ENCODE peak calls at places on chromosomes 6 and 20, in five cellular contexts. Y is PC-3, M is mucosa of descending colon, B is GM12864, F is upper lobe of right lung. N is an unnamed sample.

GRCh38 chr6:99151634-99152344 is 197.7 kb downstream of the FAXC start:
- DNase-seq in B (no peak), F (peak; percentile 67), M (peak; percentile 34), Y (peak; percentile 60), N (no peak)

GRCh38 chr6:39669117-39669690 is 56.0 kb downstream of the KIF6 start:
- DNase-seq in Y (no peak), F (no peak), B (no peak), M (no peak), N (no peak)

GRCh38 chr6:167684276-167685104 is 142.2 kb upstream of the AFDN start:
- DNase-seq in B (no peak), F (peak; percentile 35), M (peak; percentile 51), Y (no peak), N (peak; percentile 48)

GRCh38 chr6:161067749-161068148 is 76.2 kb downstream of the MAP3K4 start:
- DNase-seq in F (no peak), M (no peak), Y (no peak), B (no peak), N (no peak)

GRCh38 chr20:39775110-39775509 is 813.0 kb downstream of the DHX35 start:
- DNase-seq in Y (no peak), B (no peak), M (no peak), F (no peak), N (no peak)

GRCh38 chr6:108565893-108566292 is 5.2 kb downstream of the FOXO3 start:
- DNase-seq in Y (peak; percentile 45), F (no peak), B (no peak), M (no peak), N (no peak)

GRCh38 chr20:4488407-4489339 is 233.0 kb upstream of the PRND start:
- DNase-seq in M (no peak), B (no peak), Y (peak; percentile 96), F (no peak), N (no peak)

GRCh38 chr20:19779634-19780033 is 21.6 kb downstream of the RIN2 start:
- DNase-seq in Y (no peak), F (no peak), M (no peak), B (peak; percentile 5), N (no peak)

GRCh38 chr6:83183082-83183828 is 9.8 kb downstream of the PGM3 start:
- DNase-seq in F (no peak), M (no peak), B (no peak), Y (peak; percentile 79), N (no peak)

GRCh38 chr6:1614448-1614766 is 4.7 kb downstream of the FOXC1 start:
- DNase-seq in B (no peak), Y (no peak), M (no peak), F (no peak), N (no peak)

GRCh38 chr6:25089442-25089841 is 153.7 kb upstream of the RIPOR2 start:
- DNase-seq in F (no peak), M (no peak), Y (no peak), B (no peak), N (no peak)

GRCh38 chr6:96724641-96725040 is 112.6 kb downstream of the GPR63 start:
- DNase-seq in M (no peak), B (no peak), F (no peak), Y (no peak), N (no peak)

GRCh38 chr6:167985911-167986595 is 11.4 kb upstream of the KIF25 start:
- DNase-seq in F (peak; percentile 59), M (no peak), Y (no peak), B (no peak), N (no peak)

GRCh38 chr6:44253307-44254101 is 3.8 kb downstream of the SLC35B2 start:
- DNase-seq in F (no peak), Y (peak; percentile 64), B (no peak), M (no peak), N (peak; percentile 64)

GRCh38 chr6:42222450-42222849 is 4.8 kb upstream of the MRPS10 start:
- DNase-seq in F (no peak), M (no peak), B (no peak), Y (peak; percentile 95), N (no peak)

GRCh38 chr6:165774903-165775608 is 112.0 kb upstream of the PDE10A start:
- DNase-seq in F (no peak), M (no peak), B (no peak), Y (no peak), N (no peak)

GRCh38 chr20:48728042-48728837 is 99.6 kb downstream of the PREX1 start:
- DNase-seq in B (no peak), F (no peak), M (no peak), Y (no peak), N (peak; percentile 39)

GRCh38 chr20:58071500-58071804 is 157.0 kb downstream of the ANKRD60 start:
- DNase-seq in B (no peak), Y (no peak), M (no peak), F (no peak), N (no peak)

GRCh38 chr6:144347933-144348332 is 62.8 kb downstream of the UTRN start:
- DNase-seq in M (no peak), Y (no peak), F (no peak), B (no peak), N (no peak)

GRCh38 chr20:39993737-39994136 is 695.3 kb downstream of the MAFB start:
- DNase-seq in F (no peak), Y (no peak), B (no peak), M (no peak), N (peak; percentile 59)

GRCh38 chr6:21873562-21873961 is 280.0 kb downstream of the SOX4 start:
- DNase-seq in F (no peak), Y (peak; percentile 87), B (no peak), M (no peak), N (no peak)

GRCh38 chr6:25359891-25360290 is 80.7 kb downstream of the CARMIL1 start:
- DNase-seq in M (no peak), B (no peak), F (no peak), Y (peak; percentile 74), N (no peak)

GRCh38 chr6:148999501-148999900 is 252.7 kb downstream of the UST start:
- DNase-seq in Y (peak; percentile 44), M (no peak), B (no peak), F (no peak), N (no peak)

GRCh38 chr20:21548390-21549035 is 34.6 kb upstream of the NKX2-2 start:
- DNase-seq in F (no peak), B (peak; percentile 31), Y (no peak), M (no peak), N (no peak)

GRCh38 chr6:108941867-108942266 is 93.6 kb downstream of the ARMC2 start:
- DNase-seq in B (no peak), M (no peak), F (no peak), Y (no peak), N (no peak)

GRCh38 chr20:24034820-24035219 is 46.2 kb upstream of the GGTLC1 start:
- DNase-seq in Y (peak; percentile 99), M (no peak), B (no peak), F (no peak), N (no peak)

GRCh38 chr6:21826031-21826430 is 232.5 kb downstream of the SOX4 start:
- DNase-seq in F (no peak), M (no peak), Y (peak; percentile 62), B (no peak), N (no peak)

GRCh38 chr20:1623501-1624250 is 3.9 kb upstream of the SIRPB1 start:
- DNase-seq in B (no peak), F (no peak), Y (peak; percentile 1), M (no peak), N (no peak)

GRCh38 chr6:147000545-147001488 is 203.4 kb upstream of the STXBP5 start:
- DNase-seq in F (no peak), B (no peak), M (no peak), Y (no peak), N (no peak)

GRCh38 chr20:5222919-5223634 is 93.7 kb downstream of the PROKR2 start:
- DNase-seq in M (peak; percentile 58), B (peak; percentile 18), F (no peak), Y (peak; percentile 83), N (no peak)

GRCh38 chr20:56780266-56780665 is 151.2 kb downstream of the TFAP2C start:
- DNase-seq in F (no peak), B (no peak), Y (no peak), M (no peak), N (no peak)

GRCh38 chr6:6466967-6467761 is 121.4 kb upstream of the LY86 start:
- DNase-seq in B (no peak), Y (peak; percentile 76), F (no peak), M (no peak), N (no peak)

GRCh38 chr6:127481628-127482027 is 22.4 kb upstream of the KIAA0408 start:
- DNase-seq in B (no peak), M (no peak), Y (peak; percentile 68), F (no peak), N (no peak)

GRCh38 chr6:11434565-11435326 is 102.8 kb upstream of the TMEM170B start:
- DNase-seq in F (peak; percentile 73), B (no peak), M (no peak), Y (peak; percentile 97), N (no peak)

GRCh38 chr6:81842254-81842653 is 89.8 kb upstream of the TENT5A start:
- DNase-seq in B (no peak), M (no peak), Y (no peak), F (no peak), N (no peak)

GRCh38 chr20:59519707-59520014 is 84.7 kb upstream of the PHACTR3 start:
- DNase-seq in B (no peak), F (no peak), Y (no peak), M (no peak), N (no peak)

GRCh38 chr20:4519530-4519929 is 202.2 kb upstream of the PRND start:
- DNase-seq in F (no peak), Y (peak; percentile 46), M (no peak), B (no peak), N (no peak)

GRCh38 chr6:135002229-135002844 is 52.3 kb downstream of the HBS1L start:
- DNase-seq in M (no peak), Y (peak; percentile 49), F (no peak), B (no peak), N (no peak)
- TF ChIP-seq CTCF in M (peak; percentile 28), Y (peak; percentile 52), F (peak; percentile 52), B (peak; percentile 42), N (peak; percentile 86)

GRCh38 chr6:4354181-4354580 is 218.8 kb upstream of the ECI2 start:
- DNase-seq in M (no peak), Y (no peak), F (no peak), B (no peak), N (no peak)
- TF ChIP-seq CTCF in M (no peak), Y (no peak), F (no peak), B (no peak), N (no peak)

GRCh38 chr20:34705383-34706021 is 1.4 kb downstream of the TP53INP2 start:
- DNase-seq in Y (peak; percentile 56), M (peak; percentile 73), F (no peak), B (no peak), N (no peak)
- TF ChIP-seq CTCF in Y (peak; percentile 9), M (peak; percentile 7), F (no peak), B (peak; percentile 11), N (peak; percentile 52)

DNA sequence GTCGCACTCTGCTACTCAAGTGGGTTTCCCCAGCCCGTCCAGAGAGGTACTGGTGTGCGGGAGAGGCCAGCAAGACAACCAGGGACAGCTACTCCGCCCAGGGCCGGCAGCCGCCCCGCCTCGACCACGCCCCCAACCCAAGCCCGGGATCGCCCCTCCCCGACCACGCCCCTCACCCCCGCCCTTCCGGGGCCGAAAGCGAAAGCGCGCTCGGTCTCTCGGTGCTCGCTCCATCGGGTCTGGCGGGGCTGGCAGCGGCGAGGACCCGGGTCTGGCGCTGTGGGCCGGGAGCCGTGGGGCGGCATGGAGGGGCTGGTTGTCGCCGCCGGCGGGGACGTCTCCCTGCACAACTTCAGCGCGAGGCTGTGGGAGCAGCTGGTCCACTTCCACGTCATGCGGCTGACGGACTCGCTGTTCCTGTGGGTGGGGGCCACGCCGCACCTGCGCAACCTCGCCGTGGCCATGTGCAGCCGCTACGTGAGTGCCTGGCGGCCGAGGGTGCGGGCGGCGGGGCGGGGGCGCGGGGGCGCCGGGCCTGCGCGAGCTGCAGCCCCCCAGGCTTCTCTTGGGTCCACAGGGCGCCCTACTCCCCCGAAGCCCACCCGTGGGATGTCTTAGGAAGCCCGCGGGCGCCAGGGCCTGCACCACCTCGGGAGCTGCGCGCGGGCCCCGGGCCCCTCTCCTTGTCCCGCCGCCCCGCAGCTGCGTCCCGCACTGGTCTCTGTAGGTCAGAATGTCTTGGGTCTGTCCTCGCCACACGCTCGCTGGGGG is at the start of gene PSMG4:
- DNase-seq in Y (peak; percentile 88), F (peak; percentile 98), B (no peak), M (peak; percentile 99), N (peak; percentile 97)
- TF ChIP-seq CTCF in Y (no peak), F (no peak), B (no peak), M (no peak), N (no peak)

N was measured in chondrocyte.